ENCODE peak calls at places on chromosomes 6 and 20, in seven cellular contexts. F is effector memory CD8-positive, alpha-beta T cell; H is activated CD4-positive, CD25-positive, alpha-beta regulatory T cell; V is cardiac muscle cell; K is iPS DF 19.7; N is RPMI8226; Z is foreskin melanocyte. A is an unnamed sample.

GRCh38 chr20:34274694-34275093 is 28.5 kb downstream of the AHCY start:
- DNase-seq in F (no peak), H (no peak), V (no peak), K (no peak), N (no peak), Z (no peak), A (no peak)

GRCh38 chr6:164507197-164507957 is 802.0 kb downstream of the C6orf118 start:
- DNase-seq in F (no peak), H (no peak), V (no peak), K (no peak), N (peak; percentile 86), Z (no peak), A (no peak)

GRCh38 chr6:142695016-142695415 is 250.0 kb downstream of the HIVEP2 start:
- DNase-seq in F (no peak), H (no peak), V (peak; percentile 30), K (no peak), N (no peak), Z (no peak), A (no peak)

GRCh38 chr20:33482581-33482980 is 7.3 kb upstream of the CBFA2T2 start:
- DNase-seq in F (no peak), H (no peak), V (no peak), K (no peak), N (no peak), Z (no peak), A (no peak)

GRCh38 chr6:84764332-84765049 is at the start of gene TBX18:
- DNase-seq in F (no peak), H (no peak), V (peak; percentile 100), K (peak; percentile 89), N (no peak), Z (peak; percentile 54), A (peak; percentile 96)

GRCh38 chr6:142297996-142298753 is 3.6 kb upstream of the ADGRG6 start:
- DNase-seq in F (no peak), H (no peak), V (peak; percentile 79), K (no peak), N (no peak), Z (peak; percentile 94), A (no peak)

GRCh38 chr6:56484669-56485068 is 158.0 kb downstream of the DST start:
- DNase-seq in F (no peak), H (no peak), V (peak; percentile 12), K (no peak), N (no peak), Z (no peak), A (no peak)

GRCh38 chr20:29689411-29690225 is 1567.8 kb upstream of the DEFB115 start:
- DNase-seq in F (no peak), H (no peak), V (peak; percentile 65), K (no peak), N (peak; percentile 80), Z (no peak), A (no peak)

GRCh38 chr6:27830212-27830664 is 82.0 kb downstream of the OR2B2 start:
- DNase-seq in F (no peak), H (no peak), V (no peak), K (no peak), N (no peak), Z (no peak), A (no peak)

GRCh38 chr20:61055642-61056041 is 196.4 kb upstream of the CDH4 start:
- DNase-seq in F (no peak), H (no peak), V (no peak), K (no peak), N (no peak), Z (no peak), A (no peak)

GRCh38 chr6:100152201-100152600 is 158.2 kb upstream of the MCHR2 start:
- DNase-seq in F (no peak), H (no peak), V (peak; percentile 26), K (no peak), N (no peak), Z (no peak), A (no peak)

GRCh38 chr6:7138921-7139358 is 31.2 kb downstream of the RREB1 start:
- DNase-seq in F (no peak), H (no peak), V (no peak), K (no peak), N (peak; percentile 69), Z (no peak), A (no peak)

GRCh38 chr20:20666359-20666758 is 46.1 kb downstream of the RALGAPA2 start:
- DNase-seq in F (no peak), H (no peak), V (no peak), K (no peak), N (no peak), Z (no peak), A (no peak)

GRCh38 chr6:53834134-53834533 is 39.3 kb downstream of the LRRC1 start:
- DNase-seq in F (no peak), H (no peak), V (no peak), K (no peak), N (no peak), Z (no peak), A (no peak)

GRCh38 chr6:31576897-31577341 is 1.6 kb downstream of the TNF start:
- DNase-seq in F (peak; percentile 35), H (peak; percentile 26), V (no peak), K (no peak), N (no peak), Z (no peak), A (no peak)

GRCh38 chr6:34858681-34859080 is 29.2 kb downstream of the TAF11 start:
- DNase-seq in F (no peak), H (no peak), V (no peak), K (no peak), N (no peak), Z (peak; percentile 9), A (no peak)

GRCh38 chr6:133947302-133947900 is 5.6 kb upstream of the TBPL1 start:
- DNase-seq in F (no peak), H (no peak), V (no peak), K (no peak), N (no peak), Z (no peak), A (no peak)

A was measured in H1.